ENCODE peak calls at places on chromosomes 12 and 14, in five cellular contexts. One of them, this sample, is unnamed.

GRCh38 chr14:33307691-33308369 is 369.2 kb downstream of the NPAS3 start:
- DNase-seq in RWPE1: no peak
- DNase-seq in fibroblast of pulmonary artery: peak
- DNase-seq in foreskin fibroblast: peak
- DNase-seq in WERI-Rb-1: no peak
- DNase-seq in this sample: peak

GRCh38 chr14:100538566-100539318 is 48.5 kb downstream of the BEGAIN start:
- DNase-seq in foreskin fibroblast: no peak
- DNase-seq in WERI-Rb-1: no peak
- DNase-seq in RWPE1: no peak
- DNase-seq in fibroblast of pulmonary artery: no peak
- DNase-seq in this sample: no peak

GRCh38 chr12:123991402-123991951 is 18.5 kb downstream of the ZNF664 start:
- DNase-seq in foreskin fibroblast: no peak
- DNase-seq in fibroblast of pulmonary artery: no peak
- DNase-seq in RWPE1: no peak
- DNase-seq in WERI-Rb-1: no peak
- DNase-seq in this sample: no peak

GRCh38 chr12:26226629-26227375 is 31.4 kb downstream of the SSPN start:
- DNase-seq in WERI-Rb-1: no peak
- DNase-seq in fibroblast of pulmonary artery: no peak
- DNase-seq in RWPE1: peak
- DNase-seq in foreskin fibroblast: peak
- DNase-seq in this sample: peak

GRCh38 chr12:95396849-95397498 is 77.0 kb upstream of the METAP2 start:
- DNase-seq in RWPE1: peak
- DNase-seq in fibroblast of pulmonary artery: peak
- DNase-seq in WERI-Rb-1: no peak
- DNase-seq in foreskin fibroblast: peak
- DNase-seq in this sample: no peak

GRCh38 chr14:60532442-60532841 is 23.5 kb downstream of the SIX6 start:
- DNase-seq in foreskin fibroblast: no peak
- DNase-seq in RWPE1: peak
- DNase-seq in WERI-Rb-1: no peak
- DNase-seq in fibroblast of pulmonary artery: no peak
- DNase-seq in this sample: no peak

GRCh38 chr14:79825046-79825521 is 386.2 kb downstream of the DIO2 start:
- DNase-seq in WERI-Rb-1: no peak
- DNase-seq in fibroblast of pulmonary artery: peak
- DNase-seq in foreskin fibroblast: peak
- DNase-seq in RWPE1: no peak
- DNase-seq in this sample: no peak

GRCh38 chr12:26135571-26135970 is 10.7 kb upstream of the BHLHE41 start:
- DNase-seq in RWPE1: no peak
- DNase-seq in foreskin fibroblast: no peak
- DNase-seq in WERI-Rb-1: no peak
- DNase-seq in fibroblast of pulmonary artery: no peak
- DNase-seq in this sample: no peak

GRCh38 chr12:53500776-53501614 is at the start of gene TARBP2:
- DNase-seq in foreskin fibroblast: peak
- DNase-seq in fibroblast of pulmonary artery: peak
- DNase-seq in RWPE1: peak
- DNase-seq in WERI-Rb-1: peak
- DNase-seq in this sample: peak

GRCh38 chr12:53498235-53498630 is 1.0 kb downstream of the MAP3K12 start:
- DNase-seq in RWPE1: no peak
- DNase-seq in foreskin fibroblast: no peak
- DNase-seq in WERI-Rb-1: no peak
- DNase-seq in fibroblast of pulmonary artery: no peak
- DNase-seq in this sample: no peak

GRCh38 chr12:53500119-53500775 is 836 bp upstream of the TARBP2 start:
- DNase-seq in WERI-Rb-1: no peak
- DNase-seq in foreskin fibroblast: peak
- DNase-seq in RWPE1: no peak
- DNase-seq in fibroblast of pulmonary artery: peak
- DNase-seq in this sample: peak

GRCh38 chr12:53497461-53497860 is 1.8 kb downstream of the MAP3K12 start:
- DNase-seq in RWPE1: no peak
- DNase-seq in foreskin fibroblast: no peak
- DNase-seq in WERI-Rb-1: no peak
- DNase-seq in fibroblast of pulmonary artery: no peak
- DNase-seq in this sample: no peak

GRCh38 chr12:53499261-53500118 is at the start of gene MAP3K12:
- DNase-seq in RWPE1: peak
- DNase-seq in foreskin fibroblast: peak
- DNase-seq in fibroblast of pulmonary artery: peak
- DNase-seq in WERI-Rb-1: peak
- DNase-seq in this sample: peak
- TF ChIP-seq CTCF in RWPE1: no peak
- TF ChIP-seq CTCF in foreskin fibroblast: no peak
- TF ChIP-seq CTCF in fibroblast of pulmonary artery: no peak
- TF ChIP-seq CTCF in WERI-Rb-1: peak
- TF ChIP-seq CTCF in this sample: no peak

DNA sequence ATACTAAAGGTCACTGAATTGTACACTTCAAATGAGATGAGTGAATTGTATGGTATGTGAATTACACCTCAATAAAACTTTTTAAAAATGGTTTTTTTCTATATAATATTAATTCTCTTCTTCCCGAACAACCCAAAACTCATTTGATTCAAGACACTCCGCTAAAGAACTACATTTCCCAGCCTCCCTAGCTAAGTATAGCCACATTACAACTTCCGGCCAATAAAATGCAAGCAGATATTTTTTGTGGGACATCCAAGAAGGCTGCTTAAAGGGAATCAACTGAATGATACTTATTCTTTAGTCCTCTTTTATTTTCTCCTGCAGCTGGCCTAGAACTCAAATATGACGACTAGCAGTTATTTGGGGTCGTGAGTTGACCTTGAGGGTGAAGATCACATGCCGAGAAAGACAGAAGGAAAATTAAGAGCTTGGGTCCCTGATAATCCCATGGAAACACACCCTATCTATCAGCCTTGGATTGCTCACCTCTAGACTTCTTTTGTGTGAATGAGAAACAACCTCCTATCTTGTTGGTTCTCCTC is 187.3 kb downstream of the TTC8 start:
- DNase-seq in foreskin fibroblast: peak
- DNase-seq in fibroblast of pulmonary artery: no peak
- DNase-seq in RWPE1: no peak
- DNase-seq in WERI-Rb-1: no peak
- DNase-seq in this sample: no peak
- TF ChIP-seq CTCF in foreskin fibroblast: no peak
- TF ChIP-seq CTCF in fibroblast of pulmonary artery: no peak
- TF ChIP-seq CTCF in RWPE1: no peak
- TF ChIP-seq CTCF in WERI-Rb-1: no peak
- TF ChIP-seq CTCF in this sample: no peak

GRCh38 chr12:28442101-28442500 is 251.8 kb downstream of the CCDC91 start:
- DNase-seq in WERI-Rb-1: no peak
- DNase-seq in RWPE1: no peak
- DNase-seq in fibroblast of pulmonary artery: no peak
- DNase-seq in foreskin fibroblast: no peak
- DNase-seq in this sample: no peak

GRCh38 chr12:28440209-28440608 is 250.0 kb downstream of the CCDC91 start:
- DNase-seq in RWPE1: no peak
- DNase-seq in foreskin fibroblast: no peak
- DNase-seq in fibroblast of pulmonary artery: no peak
- DNase-seq in WERI-Rb-1: no peak
- DNase-seq in this sample: no peak

GRCh38 chr12:28446031-28446430 is 255.8 kb downstream of the CCDC91 start:
- DNase-seq in RWPE1: no peak
- DNase-seq in fibroblast of pulmonary artery: peak
- DNase-seq in foreskin fibroblast: no peak
- DNase-seq in WERI-Rb-1: no peak
- DNase-seq in this sample: no peak

GRCh38 chr12:28443337-28443736 is 253.1 kb downstream of the CCDC91 start:
- DNase-seq in WERI-Rb-1: no peak
- DNase-seq in foreskin fibroblast: no peak
- DNase-seq in fibroblast of pulmonary artery: no peak
- DNase-seq in RWPE1: no peak
- DNase-seq in this sample: no peak
- TF ChIP-seq CTCF in WERI-Rb-1: no peak
- TF ChIP-seq CTCF in foreskin fibroblast: no peak
- TF ChIP-seq CTCF in fibroblast of pulmonary artery: no peak
- TF ChIP-seq CTCF in RWPE1: no peak
- TF ChIP-seq CTCF in this sample: no peak

DNA sequence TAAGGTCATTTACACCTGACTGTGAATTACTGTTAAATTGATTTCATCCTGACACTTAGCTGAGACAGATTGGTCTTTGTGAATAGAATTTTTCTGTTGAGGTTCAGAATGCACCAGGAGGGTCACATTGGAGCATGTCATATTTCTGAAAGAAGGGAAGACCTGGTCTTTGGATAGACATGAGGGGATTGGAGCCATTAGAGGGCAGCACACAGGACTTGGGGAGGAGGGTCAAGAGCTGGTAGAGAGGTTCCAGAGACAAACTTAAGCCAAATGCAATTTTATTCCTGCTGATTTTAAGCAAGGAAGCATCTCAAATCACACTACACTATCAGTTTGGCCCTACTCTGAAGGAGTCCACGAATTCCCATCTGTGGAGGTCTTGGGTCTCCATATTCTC is 41.1 kb downstream of the GUCY2C start:
- DNase-seq in fibroblast of pulmonary artery: no peak
- DNase-seq in foreskin fibroblast: no peak
- DNase-seq in WERI-Rb-1: no peak
- DNase-seq in RWPE1: no peak
- DNase-seq in this sample: no peak
- TF ChIP-seq CTCF in fibroblast of pulmonary artery: no peak
- TF ChIP-seq CTCF in foreskin fibroblast: no peak
- TF ChIP-seq CTCF in WERI-Rb-1: no peak
- TF ChIP-seq CTCF in RWPE1: no peak
- TF ChIP-seq CTCF in this sample: no peak

GRCh38 chr14:102835959-102836358 is 58.7 kb downstream of the TRAF3 start:
- DNase-seq in fibroblast of pulmonary artery: no peak
- DNase-seq in foreskin fibroblast: peak
- DNase-seq in WERI-Rb-1: no peak
- DNase-seq in RWPE1: no peak
- DNase-seq in this sample: no peak

GRCh38 chr14:102840115-102840514 is 62.9 kb downstream of the TRAF3 start:
- DNase-seq in foreskin fibroblast: no peak
- DNase-seq in RWPE1: no peak
- DNase-seq in fibroblast of pulmonary artery: no peak
- DNase-seq in WERI-Rb-1: no peak
- DNase-seq in this sample: no peak

GRCh38 chr14:102838531-102838930 is 61.3 kb downstream of the TRAF3 start:
- DNase-seq in WERI-Rb-1: no peak
- DNase-seq in RWPE1: no peak
- DNase-seq in fibroblast of pulmonary artery: no peak
- DNase-seq in foreskin fibroblast: no peak
- DNase-seq in this sample: peak

DNA sequence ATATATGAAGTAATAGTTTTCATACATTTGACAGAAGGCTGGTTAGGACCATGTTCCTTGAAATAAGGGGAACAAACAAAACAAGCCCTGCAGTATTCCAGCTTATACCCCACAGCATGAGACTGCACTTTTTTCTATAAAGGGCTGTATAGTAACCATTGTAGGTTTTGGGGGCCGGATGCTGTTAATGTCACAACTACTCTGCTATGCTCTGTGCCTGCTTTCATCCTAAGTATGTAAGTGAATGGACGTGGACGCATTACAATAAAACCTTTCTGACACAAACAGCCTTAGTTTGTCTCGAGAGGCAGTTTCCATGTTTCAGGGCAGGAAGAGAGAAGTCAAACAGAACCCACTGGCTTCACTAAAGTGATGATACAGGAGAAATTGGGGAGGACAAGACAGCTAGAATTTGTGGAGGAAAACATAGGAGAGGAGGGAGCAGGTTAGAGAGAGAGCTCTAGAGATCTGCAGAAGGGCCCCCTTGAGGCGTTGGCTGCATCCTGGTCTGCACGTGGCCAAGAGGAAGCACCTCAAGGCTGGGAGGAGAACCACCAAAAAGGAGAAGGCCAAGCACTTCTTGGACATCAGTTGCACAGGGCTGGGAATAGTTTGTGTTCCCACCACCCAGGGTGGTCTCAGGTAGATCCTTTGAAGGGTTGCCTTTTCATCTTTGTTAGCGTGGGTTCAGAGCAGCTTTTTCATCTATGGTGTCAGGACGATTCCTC is 63.7 kb downstream of the TRAF3 start:
- DNase-seq in fibroblast of pulmonary artery: no peak
- DNase-seq in WERI-Rb-1: no peak
- DNase-seq in RWPE1: no peak
- DNase-seq in foreskin fibroblast: no peak
- DNase-seq in this sample: no peak
- TF ChIP-seq CTCF in fibroblast of pulmonary artery: no peak
- TF ChIP-seq CTCF in WERI-Rb-1: no peak
- TF ChIP-seq CTCF in RWPE1: no peak
- TF ChIP-seq CTCF in foreskin fibroblast: no peak
- TF ChIP-seq CTCF in this sample: no peak

DNA sequence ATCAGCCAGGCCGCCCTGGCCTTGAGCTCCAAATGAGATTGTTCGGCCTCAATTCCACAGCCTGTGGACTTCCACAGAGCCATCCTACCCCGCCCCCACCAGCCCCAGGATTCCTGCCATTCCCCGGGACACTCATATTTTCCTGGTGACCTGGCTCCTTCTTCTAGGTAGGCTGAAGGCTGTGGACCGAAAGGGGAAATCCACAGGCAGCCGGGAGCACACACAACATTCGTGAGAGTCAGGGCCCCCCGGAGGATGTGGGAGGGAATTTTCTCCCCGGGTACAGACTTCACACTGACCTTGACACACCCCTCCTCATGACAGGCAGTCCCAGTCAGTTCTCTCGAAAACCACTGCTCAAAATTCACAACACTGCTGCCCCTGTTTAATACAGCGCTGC is 39.9 kb downstream of the RIN3 start:
- DNase-seq in foreskin fibroblast: peak
- DNase-seq in WERI-Rb-1: peak
- DNase-seq in fibroblast of pulmonary artery: peak
- DNase-seq in RWPE1: no peak
- DNase-seq in this sample: no peak
- TF ChIP-seq CTCF in foreskin fibroblast: no peak
- TF ChIP-seq CTCF in WERI-Rb-1: peak
- TF ChIP-seq CTCF in fibroblast of pulmonary artery: peak
- TF ChIP-seq CTCF in RWPE1: no peak
- TF ChIP-seq CTCF in this sample: no peak

GRCh38 chr12:72612171-72612570 is 340.0 kb downstream of the TRHDE start:
- DNase-seq in WERI-Rb-1: no peak
- DNase-seq in fibroblast of pulmonary artery: no peak
- DNase-seq in RWPE1: no peak
- DNase-seq in foreskin fibroblast: peak
- DNase-seq in this sample: no peak

GRCh38 chr12:72610854-72611358 is 338.7 kb downstream of the TRHDE start:
- DNase-seq in fibroblast of pulmonary artery: no peak
- DNase-seq in foreskin fibroblast: no peak
- DNase-seq in RWPE1: no peak
- DNase-seq in WERI-Rb-1: no peak
- DNase-seq in this sample: peak
- TF ChIP-seq CTCF in fibroblast of pulmonary artery: no peak
- TF ChIP-seq CTCF in foreskin fibroblast: no peak
- TF ChIP-seq CTCF in RWPE1: no peak
- TF ChIP-seq CTCF in WERI-Rb-1: no peak
- TF ChIP-seq CTCF in this sample: no peak